ENCODE peak calls at places on chromosomes 3 and 15, in five cellular contexts. One of them, this sample, is unnamed.

GRCh38 chr3:14773691-14774128 is 45.1 kb upstream of the FGD5 start:
- DNase-seq in fibroblast of mammary gland: no peak
- DNase-seq in fibroblast of pulmonary artery: no peak
- DNase-seq in GM20000: no peak
- DNase-seq in GM12864: no peak
- DNase-seq in this sample: no peak

GRCh38 chr3:185796431-185797107 is 28.3 kb downstream of the IGF2BP2 start:
- DNase-seq in fibroblast of mammary gland: peak; percentile 86
- DNase-seq in fibroblast of pulmonary artery: peak; percentile 73
- DNase-seq in GM20000: no peak
- DNase-seq in GM12864: no peak
- DNase-seq in this sample: no peak

GRCh38 chr3:21664996-21665395 is 86.0 kb downstream of the ZNF385D start:
- DNase-seq in fibroblast of mammary gland: no peak
- DNase-seq in fibroblast of pulmonary artery: no peak
- DNase-seq in GM20000: no peak
- DNase-seq in GM12864: no peak
- DNase-seq in this sample: no peak

GRCh38 chr15:73956276-73957086 is 30.2 kb downstream of the LOXL1 start:
- DNase-seq in fibroblast of mammary gland: peak; percentile 92
- DNase-seq in fibroblast of pulmonary artery: peak; percentile 90
- DNase-seq in GM20000: no peak
- DNase-seq in GM12864: no peak
- DNase-seq in this sample: no peak

GRCh38 chr15:23035964-23036566 is 3.3 kb downstream of the TUBGCP5 start:
- DNase-seq in fibroblast of mammary gland: peak; percentile 69
- DNase-seq in fibroblast of pulmonary artery: peak; percentile 65
- DNase-seq in GM20000: peak; percentile 56
- DNase-seq in GM12864: peak; percentile 36
- DNase-seq in this sample: peak; percentile 62

GRCh38 chr15:86849563-86849962 is 769.9 kb downstream of the AGBL1 start:
- DNase-seq in fibroblast of mammary gland: no peak
- DNase-seq in fibroblast of pulmonary artery: no peak
- DNase-seq in GM20000: no peak
- DNase-seq in GM12864: no peak
- DNase-seq in this sample: no peak

GRCh38 chr3:98971183-98971681 is 69.7 kb upstream of the DCBLD2 start:
- DNase-seq in fibroblast of mammary gland: peak; percentile 96
- DNase-seq in fibroblast of pulmonary artery: peak; percentile 59
- DNase-seq in GM20000: no peak
- DNase-seq in GM12864: no peak
- DNase-seq in this sample: no peak

GRCh38 chr3:149581681-149582349 is 76.0 kb downstream of the WWTR1 start:
- DNase-seq in fibroblast of mammary gland: peak; percentile 95
- DNase-seq in fibroblast of pulmonary artery: peak; percentile 75
- DNase-seq in GM20000: no peak
- DNase-seq in GM12864: no peak
- DNase-seq in this sample: no peak

GRCh38 chr15:62469874-62470688 is 305.0 kb upstream of the C2CD4B start:
- DNase-seq in fibroblast of mammary gland: peak; percentile 90
- DNase-seq in fibroblast of pulmonary artery: peak; percentile 77
- DNase-seq in GM20000: no peak
- DNase-seq in GM12864: no peak
- DNase-seq in this sample: no peak

GRCh38 chr3:178719036-178719635 is 182.9 kb downstream of the KCNMB2 start:
- DNase-seq in fibroblast of mammary gland: peak; percentile 20
- DNase-seq in fibroblast of pulmonary artery: peak; percentile 24
- DNase-seq in GM20000: no peak
- DNase-seq in GM12864: no peak
- DNase-seq in this sample: no peak

GRCh38 chr15:29043731-29044485 is 158.1 kb downstream of the APBA2 start:
- DNase-seq in fibroblast of mammary gland: no peak
- DNase-seq in fibroblast of pulmonary artery: peak; percentile 43
- DNase-seq in GM20000: no peak
- DNase-seq in GM12864: no peak
- DNase-seq in this sample: no peak

GRCh38 chr3:179929091-179929529 is 107.6 kb downstream of the PEX5L start:
- DNase-seq in fibroblast of mammary gland: peak; percentile 73
- DNase-seq in fibroblast of pulmonary artery: peak; percentile 74
- DNase-seq in GM20000: peak; percentile 56
- DNase-seq in GM12864: no peak
- DNase-seq in this sample: peak; percentile 34

GRCh38 chr3:170278632-170279031 is 56.4 kb downstream of the PRKCI start:
- DNase-seq in fibroblast of mammary gland: no peak
- DNase-seq in fibroblast of pulmonary artery: no peak
- DNase-seq in GM20000: no peak
- DNase-seq in GM12864: no peak
- DNase-seq in this sample: no peak

GRCh38 chr3:195905970-195906864 is 2.1 kb downstream of the TNK2 start:
- DNase-seq in fibroblast of mammary gland: peak; percentile 74
- DNase-seq in fibroblast of pulmonary artery: no peak
- DNase-seq in GM20000: peak; percentile 17
- DNase-seq in GM12864: no peak
- DNase-seq in this sample: peak; percentile 23

GRCh38 chr3:138426211-138426610 is 8.2 kb upstream of the ESYT3 start:
- DNase-seq in fibroblast of mammary gland: peak; percentile 15
- DNase-seq in fibroblast of pulmonary artery: peak; percentile 58
- DNase-seq in GM20000: no peak
- DNase-seq in GM12864: no peak
- DNase-seq in this sample: no peak

GRCh38 chr3:66673305-66673704 is 172.5 kb upstream of the LRIG1 start:
- DNase-seq in fibroblast of mammary gland: no peak
- DNase-seq in fibroblast of pulmonary artery: no peak
- DNase-seq in GM20000: no peak
- DNase-seq in GM12864: no peak
- DNase-seq in this sample: no peak

GRCh38 chr15:82575335-82575734 is 35.1 kb upstream of the RPS17 start:
- DNase-seq in fibroblast of mammary gland: no peak
- DNase-seq in fibroblast of pulmonary artery: no peak
- DNase-seq in GM20000: no peak
- DNase-seq in GM12864: no peak
- DNase-seq in this sample: no peak

GRCh38 chr3:14925729-14926591 is 21.4 kb upstream of the NR2C2 start:
- DNase-seq in fibroblast of mammary gland: peak; percentile 73
- DNase-seq in fibroblast of pulmonary artery: peak; percentile 82
- DNase-seq in GM20000: peak; percentile 58
- DNase-seq in GM12864: peak; percentile 26
- DNase-seq in this sample: peak; percentile 67

GRCh38 chr15:80480171-80480811 is 76.1 kb downstream of the ARNT2 start:
- DNase-seq in fibroblast of mammary gland: peak; percentile 60
- DNase-seq in fibroblast of pulmonary artery: peak; percentile 60
- DNase-seq in GM20000: no peak
- DNase-seq in GM12864: no peak
- DNase-seq in this sample: no peak

GRCh38 chr3:160478338-160478737 is 28.8 kb upstream of the TRIM59 start:
- DNase-seq in fibroblast of mammary gland: peak; percentile 71
- DNase-seq in fibroblast of pulmonary artery: peak; percentile 25
- DNase-seq in GM20000: no peak
- DNase-seq in GM12864: no peak
- DNase-seq in this sample: no peak

GRCh38 chr3:108099203-108099602 is 8.4 kb upstream of the CD47 start:
- DNase-seq in fibroblast of mammary gland: peak; percentile 35
- DNase-seq in fibroblast of pulmonary artery: no peak
- DNase-seq in GM20000: peak; percentile 37
- DNase-seq in GM12864: no peak
- DNase-seq in this sample: peak; percentile 35

GRCh38 chr3:3799173-3800075 is at the start of gene LRRN1:
- DNase-seq in fibroblast of mammary gland: no peak
- DNase-seq in fibroblast of pulmonary artery: no peak
- DNase-seq in GM20000: peak; percentile 72
- DNase-seq in GM12864: no peak
- DNase-seq in this sample: peak; percentile 62

GRCh38 chr3:127041933-127042332 is 59.0 kb downstream of the PLXNA1 start:
- DNase-seq in fibroblast of mammary gland: no peak
- DNase-seq in fibroblast of pulmonary artery: no peak
- DNase-seq in GM20000: no peak
- DNase-seq in GM12864: no peak
- DNase-seq in this sample: no peak
- TF ChIP-seq CTCF in fibroblast of mammary gland: no peak
- TF ChIP-seq CTCF in fibroblast of pulmonary artery: no peak
- TF ChIP-seq CTCF in GM20000: no peak
- TF ChIP-seq CTCF in GM12864: no peak
- TF ChIP-seq CTCF in this sample: no peak

GRCh38 chr15:91849180-91849579 is 4.3 kb upstream of the SLCO3A1 start:
- DNase-seq in fibroblast of mammary gland: no peak
- DNase-seq in fibroblast of pulmonary artery: no peak
- DNase-seq in GM20000: no peak
- DNase-seq in GM12864: no peak
- DNase-seq in this sample: no peak
- TF ChIP-seq CTCF in fibroblast of mammary gland: no peak
- TF ChIP-seq CTCF in fibroblast of pulmonary artery: no peak
- TF ChIP-seq CTCF in GM20000: no peak
- TF ChIP-seq CTCF in GM12864: no peak
- TF ChIP-seq CTCF in this sample: no peak

GRCh38 chr3:187740446-187741399 is 4.5 kb downstream of the BCL6 start:
- DNase-seq in fibroblast of mammary gland: peak; percentile 91
- DNase-seq in fibroblast of pulmonary artery: peak; percentile 71
- DNase-seq in GM20000: peak; percentile 69
- DNase-seq in GM12864: no peak
- DNase-seq in this sample: peak; percentile 72
- TF ChIP-seq CTCF in fibroblast of mammary gland: peak; percentile 57
- TF ChIP-seq CTCF in fibroblast of pulmonary artery: peak; percentile 66
- TF ChIP-seq CTCF in GM20000: peak; percentile 84
- TF ChIP-seq CTCF in GM12864: peak; percentile 86
- TF ChIP-seq CTCF in this sample: peak; percentile 85

GRCh38 chr3:25515131-25515530 is 87.1 kb downstream of the RARB start:
- DNase-seq in fibroblast of mammary gland: peak; percentile 20
- DNase-seq in fibroblast of pulmonary artery: no peak
- DNase-seq in GM20000: no peak
- DNase-seq in GM12864: no peak
- DNase-seq in this sample: no peak

DNA sequence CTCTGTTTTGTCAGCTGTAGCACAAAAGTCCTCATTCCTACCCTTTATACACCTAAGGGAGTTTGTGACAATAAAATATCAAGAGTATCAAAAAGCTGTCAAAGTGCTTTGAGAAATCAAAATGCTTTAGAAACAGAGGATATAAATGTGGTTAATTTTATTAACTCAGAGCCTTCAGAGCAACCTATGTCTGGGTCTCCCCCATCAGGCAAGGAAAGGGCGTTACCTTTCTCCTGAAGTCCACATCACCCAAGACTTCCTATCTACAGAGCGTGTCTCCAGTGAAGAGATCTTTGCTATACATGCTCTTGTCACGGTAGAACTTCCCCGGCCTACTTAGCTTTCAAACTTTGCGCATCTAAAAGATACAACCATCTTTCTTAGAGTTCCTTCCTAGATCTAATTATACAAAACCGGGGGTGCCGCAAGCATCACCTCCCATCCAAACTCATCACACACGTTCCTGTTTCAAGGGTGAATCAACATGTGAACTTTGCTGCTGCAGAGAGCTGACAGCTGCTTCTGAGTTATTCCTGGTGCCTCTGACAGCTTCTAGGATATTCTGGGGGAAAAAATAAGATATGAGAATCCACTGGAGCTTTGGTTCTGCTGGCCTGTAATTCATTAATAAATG is 93.0 kb downstream of the RARB start:
- DNase-seq in fibroblast of mammary gland: no peak
- DNase-seq in fibroblast of pulmonary artery: no peak
- DNase-seq in GM20000: no peak
- DNase-seq in GM12864: no peak
- DNase-seq in this sample: no peak
- TF ChIP-seq CTCF in fibroblast of mammary gland: no peak
- TF ChIP-seq CTCF in fibroblast of pulmonary artery: no peak
- TF ChIP-seq CTCF in GM20000: no peak
- TF ChIP-seq CTCF in GM12864: no peak
- TF ChIP-seq CTCF in this sample: no peak

GRCh38 chr15:64905119-64905831 is 6.4 kb upstream of the ANKDD1A start:
- DNase-seq in fibroblast of mammary gland: peak; percentile 72
- DNase-seq in fibroblast of pulmonary artery: peak; percentile 76
- DNase-seq in GM20000: peak; percentile 88
- DNase-seq in GM12864: no peak
- DNase-seq in this sample: peak; percentile 87
- TF ChIP-seq CTCF in fibroblast of mammary gland: peak; percentile 82
- TF ChIP-seq CTCF in fibroblast of pulmonary artery: peak; percentile 89
- TF ChIP-seq CTCF in GM20000: peak; percentile 86
- TF ChIP-seq CTCF in GM12864: peak; percentile 88
- TF ChIP-seq CTCF in this sample: peak; percentile 76

DNA sequence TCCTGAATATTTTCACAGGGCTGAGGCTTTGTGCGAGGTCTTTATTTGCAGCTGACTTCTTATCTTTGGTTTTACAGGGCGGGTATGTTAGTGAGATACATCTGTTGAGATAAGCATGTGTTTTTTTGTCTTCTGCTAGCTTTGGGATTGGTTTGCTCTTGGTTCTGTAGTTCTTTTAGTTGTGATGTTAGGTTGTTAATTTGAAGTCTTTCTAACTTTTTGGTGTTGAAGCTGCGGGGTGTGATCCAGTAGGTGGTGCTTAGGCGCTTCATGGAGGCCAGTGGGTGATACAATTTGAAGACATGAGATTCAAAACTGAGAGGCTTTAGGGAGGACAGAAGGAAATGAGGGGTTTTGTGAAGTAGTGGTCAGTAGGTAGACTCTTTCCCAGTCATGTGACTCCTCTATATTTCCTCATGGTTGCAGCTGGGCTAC is 68.0 kb upstream of the TNFSF10 start:
- DNase-seq in fibroblast of mammary gland: no peak
- DNase-seq in fibroblast of pulmonary artery: no peak
- DNase-seq in GM20000: no peak
- DNase-seq in GM12864: no peak
- DNase-seq in this sample: no peak
- TF ChIP-seq CTCF in fibroblast of mammary gland: no peak
- TF ChIP-seq CTCF in fibroblast of pulmonary artery: no peak
- TF ChIP-seq CTCF in GM20000: no peak
- TF ChIP-seq CTCF in GM12864: no peak
- TF ChIP-seq CTCF in this sample: no peak

GRCh38 chr3:19711160-19711782 is 222.7 kb downstream of the EFHB start:
- DNase-seq in fibroblast of mammary gland: no peak
- DNase-seq in fibroblast of pulmonary artery: no peak
- DNase-seq in GM20000: no peak
- DNase-seq in GM12864: no peak
- DNase-seq in this sample: no peak
- TF ChIP-seq CTCF in fibroblast of mammary gland: no peak
- TF ChIP-seq CTCF in fibroblast of pulmonary artery: no peak
- TF ChIP-seq CTCF in GM20000: no peak
- TF ChIP-seq CTCF in GM12864: no peak
- TF ChIP-seq CTCF in this sample: no peak

DNA sequence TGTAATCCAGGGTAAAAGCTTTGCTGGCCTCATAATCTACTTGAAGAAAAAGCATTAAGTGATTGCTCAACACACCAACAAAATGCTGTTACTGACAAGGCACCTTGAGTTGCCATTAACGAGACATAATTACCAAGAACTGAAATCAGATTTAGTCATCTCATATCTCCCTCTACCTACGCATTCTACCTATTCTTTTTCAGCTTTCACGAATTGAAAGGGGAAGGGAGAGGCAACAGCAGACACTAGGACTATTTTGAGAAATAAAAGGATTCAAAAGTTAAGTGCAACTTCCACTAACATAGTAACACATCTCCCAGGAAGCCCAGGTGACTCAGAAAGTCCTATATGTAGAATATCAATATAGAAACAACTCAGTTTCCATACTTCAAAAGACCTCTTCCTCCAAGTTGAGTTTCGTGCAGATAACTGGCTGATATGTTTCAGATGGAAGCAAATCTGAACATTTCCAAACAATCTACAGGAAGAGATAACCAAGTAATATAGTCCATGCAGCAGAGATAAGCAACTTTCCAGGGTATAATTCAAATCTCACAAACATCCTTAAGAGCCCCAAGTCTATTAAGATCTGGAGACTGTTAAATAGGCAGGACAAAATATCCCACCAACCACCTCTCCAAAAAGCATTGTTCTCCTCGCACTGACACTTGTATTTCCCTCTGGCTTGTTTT is 1.9 kb downstream of the OSBPL10 start:
- DNase-seq in fibroblast of mammary gland: no peak
- DNase-seq in fibroblast of pulmonary artery: no peak
- DNase-seq in GM20000: peak; percentile 65
- DNase-seq in GM12864: peak; percentile 35
- DNase-seq in this sample: peak; percentile 55
- TF ChIP-seq CTCF in fibroblast of mammary gland: no peak
- TF ChIP-seq CTCF in fibroblast of pulmonary artery: no peak
- TF ChIP-seq CTCF in GM20000: no peak
- TF ChIP-seq CTCF in GM12864: no peak
- TF ChIP-seq CTCF in this sample: no peak